ENCODE peak calls at places on chromosome 20, in four cellular contexts. One of them, this sample, is unnamed.

GRCh38 chr20:3613821-3614440 is 49.3 kb downstream of the GFRA4 start:
- DNase-seq in Panc1: no peak
- DNase-seq in HCT116: no peak
- DNase-seq in breast epithelium: no peak
- DNase-seq in this sample: peak; percentile 27

GRCh38 chr20:31587545-31588389 is 17.3 kb upstream of the ID1 start:
- DNase-seq in Panc1: no peak
- DNase-seq in HCT116: no peak
- DNase-seq in breast epithelium: no peak
- DNase-seq in this sample: no peak

GRCh38 chr20:8126190-8126589 is 5.9 kb upstream of the PLCB1 start:
- DNase-seq in Panc1: no peak
- DNase-seq in HCT116: no peak
- DNase-seq in breast epithelium: no peak
- DNase-seq in this sample: no peak

GRCh38 chr20:36344517-36345132 is 38.5 kb downstream of the DLGAP4 start:
- DNase-seq in Panc1: no peak
- DNase-seq in HCT116: peak; percentile 13
- DNase-seq in breast epithelium: no peak
- DNase-seq in this sample: peak; percentile 8

GRCh38 chr20:16178671-16179070 is 394.6 kb downstream of the KIF16B start:
- DNase-seq in Panc1: no peak
- DNase-seq in HCT116: no peak
- DNase-seq in breast epithelium: no peak
- DNase-seq in this sample: no peak

GRCh38 chr20:4730782-4731181 is 9.1 kb downstream of the PRND start:
- DNase-seq in Panc1: no peak
- DNase-seq in HCT116: no peak
- DNase-seq in breast epithelium: no peak
- DNase-seq in this sample: no peak

GRCh38 chr20:63051186-63051860 is 44.6 kb upstream of the BHLHE23 start:
- DNase-seq in Panc1: no peak
- DNase-seq in HCT116: no peak
- DNase-seq in breast epithelium: no peak
- DNase-seq in this sample: no peak

GRCh38 chr20:25319241-25320034 is 71.2 kb downstream of the ABHD12 start:
- DNase-seq in Panc1: no peak
- DNase-seq in HCT116: no peak
- DNase-seq in breast epithelium: no peak
- DNase-seq in this sample: no peak

GRCh38 chr20:31866221-31866620 is 4.1 kb downstream of the DUSP15 start:
- DNase-seq in Panc1: no peak
- DNase-seq in HCT116: no peak
- DNase-seq in breast epithelium: no peak
- DNase-seq in this sample: no peak

GRCh38 chr20:58571341-58571941 is 56.2 kb upstream of the APCDD1L start:
- DNase-seq in Panc1: no peak
- DNase-seq in HCT116: no peak
- DNase-seq in breast epithelium: no peak
- DNase-seq in this sample: no peak

GRCh38 chr20:24781061-24781980 is 167.7 kb upstream of the CST7 start:
- DNase-seq in Panc1: no peak
- DNase-seq in HCT116: no peak
- DNase-seq in breast epithelium: no peak
- DNase-seq in this sample: no peak

GRCh38 chr20:34222208-34222607 is 19.0 kb upstream of the ASIP start:
- DNase-seq in Panc1: no peak
- DNase-seq in HCT116: no peak
- DNase-seq in breast epithelium: no peak
- DNase-seq in this sample: no peak

GRCh38 chr20:23436681-23437080 is 2.8 kb upstream of the CSTL1 start:
- DNase-seq in Panc1: no peak
- DNase-seq in HCT116: no peak
- DNase-seq in breast epithelium: no peak
- DNase-seq in this sample: no peak

GRCh38 chr20:55057779-55058415 is 582.5 kb downstream of the DOK5 start:
- DNase-seq in Panc1: no peak
- DNase-seq in HCT116: no peak
- DNase-seq in breast epithelium: no peak
- DNase-seq in this sample: no peak

GRCh38 chr20:34680586-34680985 is 3.7 kb upstream of the PIGU start:
- DNase-seq in Panc1: no peak
- DNase-seq in HCT116: no peak
- DNase-seq in breast epithelium: no peak
- DNase-seq in this sample: no peak

GRCh38 chr20:58714923-58715708 is 22.5 kb downstream of the NPEPL1 start:
- DNase-seq in Panc1: no peak
- DNase-seq in HCT116: no peak
- DNase-seq in breast epithelium: no peak
- DNase-seq in this sample: peak; percentile 3

GRCh38 chr20:53599910-53600632 is 6.4 kb upstream of the ZNF217 start:
- DNase-seq in Panc1: no peak
- DNase-seq in HCT116: no peak
- DNase-seq in breast epithelium: no peak
- DNase-seq in this sample: no peak

GRCh38 chr20:44908987-44909871 is 631 bp upstream of the PABPC1L start:
- DNase-seq in Panc1: no peak
- DNase-seq in HCT116: no peak
- DNase-seq in breast epithelium: no peak
- DNase-seq in this sample: no peak

GRCh38 chr20:54098044-54098443 is 27.6 kb upstream of the BCAS1 start:
- DNase-seq in Panc1: no peak
- DNase-seq in HCT116: no peak
- DNase-seq in breast epithelium: no peak
- DNase-seq in this sample: no peak

GRCh38 chr20:59811681-59812171 is 121.7 kb downstream of the SYCP2 start:
- DNase-seq in Panc1: no peak
- DNase-seq in HCT116: no peak
- DNase-seq in breast epithelium: no peak
- DNase-seq in this sample: no peak

GRCh38 chr20:20780127-20780822 is 67.8 kb upstream of the RALGAPA2 start:
- DNase-seq in Panc1: no peak
- DNase-seq in HCT116: no peak
- DNase-seq in breast epithelium: peak; percentile 80
- DNase-seq in this sample: peak; percentile 89

GRCh38 chr20:62285151-62285550 is 17.6 kb upstream of the ADRM1 start:
- DNase-seq in Panc1: no peak
- DNase-seq in HCT116: no peak
- DNase-seq in breast epithelium: no peak
- DNase-seq in this sample: no peak

GRCh38 chr20:5410450-5410849 is 93.7 kb upstream of the PROKR2 start:
- DNase-seq in Panc1: no peak
- DNase-seq in HCT116: no peak
- DNase-seq in breast epithelium: no peak
- DNase-seq in this sample: no peak

GRCh38 chr20:11080776-11081406 is 407.1 kb upstream of the JAG1 start:
- DNase-seq in Panc1: no peak
- DNase-seq in HCT116: no peak
- DNase-seq in breast epithelium: no peak
- DNase-seq in this sample: no peak

GRCh38 chr20:56501116-56501515 is 23.4 kb upstream of the FAM209A start:
- DNase-seq in Panc1: no peak
- DNase-seq in HCT116: no peak
- DNase-seq in breast epithelium: no peak
- DNase-seq in this sample: no peak

GRCh38 chr20:32727663-32728062 is 15.6 kb downstream of the COMMD7 start:
- DNase-seq in Panc1: no peak
- DNase-seq in HCT116: no peak
- DNase-seq in breast epithelium: no peak
- DNase-seq in this sample: no peak

GRCh38 chr20:62872184-62872862 is 10.7 kb upstream of the TCFL5 start:
- DNase-seq in Panc1: no peak
- DNase-seq in HCT116: no peak
- DNase-seq in breast epithelium: no peak
- DNase-seq in this sample: no peak

GRCh38 chr20:54123587-54124180 is 50.1 kb downstream of the CYP24A1 start:
- DNase-seq in Panc1: no peak
- DNase-seq in HCT116: peak; percentile 100
- DNase-seq in breast epithelium: peak; percentile 91
- DNase-seq in this sample: peak; percentile 88

GRCh38 chr20:59207742-59208357 is 44.2 kb downstream of the ZNF831 start:
- DNase-seq in Panc1: no peak
- DNase-seq in HCT116: peak; percentile 16
- DNase-seq in breast epithelium: no peak
- DNase-seq in this sample: no peak

GRCh38 chr20:54477134-54477533 is 1.7 kb downstream of the DOK5 start:
- DNase-seq in Panc1: no peak
- DNase-seq in HCT116: no peak
- DNase-seq in breast epithelium: no peak
- DNase-seq in this sample: no peak

GRCh38 chr20:46243707-46244628 is 64.3 kb downstream of the CDH22 start:
- DNase-seq in Panc1: no peak
- DNase-seq in HCT116: no peak
- DNase-seq in breast epithelium: no peak
- DNase-seq in this sample: no peak

GRCh38 chr20:42855896-42856295 is 333.8 kb downstream of the PTPRT start:
- DNase-seq in Panc1: no peak
- DNase-seq in HCT116: no peak
- DNase-seq in breast epithelium: no peak
- DNase-seq in this sample: no peak

GRCh38 chr20:41339957-41340326 is 679 bp upstream of the LPIN3 start:
- DNase-seq in Panc1: no peak
- DNase-seq in HCT116: peak; percentile 76
- DNase-seq in breast epithelium: peak; percentile 89
- DNase-seq in this sample: peak; percentile 91

GRCh38 chr20:49482173-49482572 is 295 bp downstream of the KCNB1 start:
- DNase-seq in Panc1: no peak
- DNase-seq in HCT116: no peak
- DNase-seq in breast epithelium: no peak
- DNase-seq in this sample: no peak

GRCh38 chr20:20743511-20744169 is 31.2 kb upstream of the RALGAPA2 start:
- DNase-seq in Panc1: no peak
- DNase-seq in HCT116: no peak
- DNase-seq in breast epithelium: peak; percentile 21
- DNase-seq in this sample: peak; percentile 58

GRCh38 chr20:276620-277495 is 13.7 kb downstream of the C20orf96 start:
- DNase-seq in Panc1: no peak
- DNase-seq in HCT116: no peak
- DNase-seq in breast epithelium: no peak
- DNase-seq in this sample: no peak

DNA sequence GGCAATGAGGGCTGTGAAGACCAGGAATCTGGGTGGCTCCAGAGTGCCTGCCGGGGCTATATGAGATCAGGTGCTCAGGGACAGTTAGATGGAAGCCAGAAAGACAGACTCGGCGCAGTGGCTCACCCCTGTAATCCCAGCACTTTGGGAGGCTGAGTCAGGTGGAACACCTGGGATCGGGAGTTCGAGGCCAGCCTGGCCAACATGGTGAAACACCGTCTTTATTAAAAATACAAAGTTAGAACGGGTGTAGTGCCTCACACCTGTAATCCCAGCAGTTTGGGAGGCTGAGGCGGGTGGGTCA is 43.4 kb downstream of the BCAS4 start:
- DNase-seq in Panc1: no peak
- DNase-seq in HCT116: no peak
- DNase-seq in breast epithelium: no peak
- DNase-seq in this sample: no peak
- H3K27ac ChIP-seq in Panc1: no peak overlapping the region
- H3K27ac ChIP-seq in HCT116: no peak overlapping the region
- H3K27ac ChIP-seq in breast epithelium: peak overlapping the region; percentile 80
- H3K27ac ChIP-seq in this sample: peak overlapping the region; percentile 58

GRCh38 chr20:1327827-1328679 is 886 bp downstream of the SDCBP2 start:
- DNase-seq in Panc1: no peak
- DNase-seq in HCT116: no peak
- DNase-seq in breast epithelium: peak; percentile 17
- DNase-seq in this sample: no peak

GRCh38 chr20:1328680-1329330 is at the start of gene SDCBP2:
- DNase-seq in Panc1: no peak
- DNase-seq in HCT116: peak; percentile 23
- DNase-seq in breast epithelium: peak; percentile 71
- DNase-seq in this sample: peak; percentile 51

GRCh38 chr20:1331101-1331500 is 2.2 kb upstream of the SDCBP2 start:
- DNase-seq in Panc1: no peak
- DNase-seq in HCT116: no peak
- DNase-seq in breast epithelium: peak; percentile 11
- DNase-seq in this sample: no peak

GRCh38 chr20:1331801-1332453 is 3.0 kb upstream of the SDCBP2 start:
- DNase-seq in Panc1: no peak
- DNase-seq in HCT116: no peak
- DNase-seq in breast epithelium: peak; percentile 11
- DNase-seq in this sample: no peak

DNA sequence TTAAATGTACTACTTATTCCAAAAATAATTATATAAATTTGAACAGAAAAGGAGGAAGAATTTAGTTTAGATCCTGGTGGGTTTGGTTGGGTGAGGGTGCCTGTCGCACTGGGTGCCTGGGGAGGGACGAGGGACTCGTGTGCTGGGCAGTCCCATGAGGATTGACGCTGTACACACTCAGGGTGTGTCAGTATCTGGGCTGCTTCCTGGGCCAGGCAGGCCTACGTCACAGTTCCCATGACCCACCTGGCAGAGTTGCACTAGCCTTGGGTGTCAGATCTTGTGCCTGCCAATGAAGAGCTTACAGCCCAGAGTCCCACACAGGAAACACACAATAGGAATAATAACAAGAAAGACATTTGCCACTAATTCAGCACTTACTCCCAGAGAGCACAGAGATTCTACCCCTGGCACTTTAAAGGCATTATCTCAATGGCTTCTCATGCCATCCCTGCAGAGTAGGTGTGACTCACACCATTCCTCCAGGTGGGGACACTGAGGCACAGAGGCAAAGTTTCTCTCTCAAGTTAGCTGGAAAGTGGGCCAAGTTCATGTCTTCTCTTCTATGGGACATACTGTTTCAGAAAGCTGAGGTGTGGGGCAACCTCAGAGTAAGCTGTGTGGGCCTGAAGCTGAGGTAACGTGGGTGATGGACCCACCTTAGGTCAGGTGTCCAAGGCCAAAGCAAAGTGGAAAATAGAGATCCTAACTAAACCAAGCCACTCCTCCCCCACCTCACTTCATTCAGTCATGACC is 1.3 kb upstream of the SDCBP2 start:
- DNase-seq in Panc1: no peak
- DNase-seq in HCT116: no peak
- DNase-seq in breast epithelium: peak; percentile 77
- DNase-seq in this sample: no peak
- H3K27ac ChIP-seq in Panc1: no peak overlapping the region
- H3K27ac ChIP-seq in HCT116: no peak overlapping the region
- H3K27ac ChIP-seq in breast epithelium: peak overlapping the region; percentile 77
- H3K27ac ChIP-seq in this sample: no peak overlapping the region

GRCh38 chr20:64161595-64162238 is 2.5 kb upstream of the MYT1 start:
- DNase-seq in Panc1: no peak
- DNase-seq in HCT116: no peak
- DNase-seq in breast epithelium: no peak
- DNase-seq in this sample: peak; percentile 37
- H3K27ac ChIP-seq in Panc1: no peak overlapping the region
- H3K27ac ChIP-seq in HCT116: no peak overlapping the region
- H3K27ac ChIP-seq in breast epithelium: no peak overlapping the region
- H3K27ac ChIP-seq in this sample: no peak overlapping the region

DNA sequence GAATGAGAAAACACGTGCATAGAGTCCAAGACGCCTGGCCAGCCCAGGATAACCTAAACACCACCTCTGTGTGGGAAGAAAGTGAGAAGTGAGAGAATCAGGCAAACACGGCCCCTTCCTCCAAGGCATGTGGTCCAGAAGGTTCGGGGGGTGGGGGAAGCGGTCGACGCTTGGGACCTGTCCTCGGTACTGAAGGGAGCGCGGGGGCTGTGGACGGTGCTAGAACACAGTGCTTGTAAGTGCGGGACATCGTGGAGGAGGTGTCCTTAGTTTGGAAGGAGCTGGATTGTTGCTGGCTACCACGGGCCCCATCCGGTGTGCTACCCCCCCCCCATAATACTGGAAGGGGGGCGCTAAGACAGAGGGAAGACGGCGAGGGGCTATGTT is 1.7 kb upstream of the VSTM2L start:
- DNase-seq in Panc1: no peak
- DNase-seq in HCT116: no peak
- DNase-seq in breast epithelium: no peak
- DNase-seq in this sample: no peak
- H3K27ac ChIP-seq in Panc1: no peak overlapping the region
- H3K27ac ChIP-seq in HCT116: no peak overlapping the region
- H3K27ac ChIP-seq in breast epithelium: no peak overlapping the region
- H3K27ac ChIP-seq in this sample: no peak overlapping the region